ENCODE peak calls at places on chromosomes 7 and 10, in four cellular contexts. D is A549, Y is HepG2, T is K562. W is an unnamed sample.

GRCh38 chr10:102453502-102453901 is 2.2 kb upstream of the C10orf95 start:
- DNase-seq in D (no peak), T (no peak), Y (no peak), W (no peak)

GRCh38 chr7:130369110-130369711 is 11.1 kb upstream of the CPA1 start:
- DNase-seq in D (peak), T (no peak), Y (peak), W (no peak)

GRCh38 chr10:132459252-132460028 is 62.4 kb downstream of the PWWP2B start:
- DNase-seq in D (no peak), Y (peak), T (no peak), W (peak)

GRCh38 chr7:534959-535358 is 15.3 kb upstream of the PDGFA start:
- DNase-seq in T (no peak), D (no peak), Y (no peak), W (no peak)

GRCh38 chr7:3239291-3239691 is 61.8 kb upstream of the SDK1 start:
- DNase-seq in D (no peak), Y (no peak), T (no peak), W (no peak)

GRCh38 chr10:48659790-48660189 is 24.9 kb upstream of the WDFY4 start:
- DNase-seq in T (no peak), Y (no peak), D (no peak), W (no peak)

GRCh38 chr7:39428221-39428620 is 138.0 kb upstream of the YAE1 start:
- DNase-seq in Y (no peak), D (peak), T (no peak), W (no peak)

GRCh38 chr10:32985781-32986350 is 27.8 kb upstream of the ITGB1 start:
- DNase-seq in T (no peak), D (peak), Y (peak), W (no peak)

GRCh38 chr10:124612611-124613498 is 131.3 kb downstream of the FAM53B start:
- DNase-seq in D (peak), Y (peak), T (peak), W (peak)

GRCh38 chr10:88534072-88534665 is 48.9 kb downstream of the RNLS start:
- DNase-seq in T (no peak), Y (no peak), D (no peak), W (no peak)

GRCh38 chr7:44970521-44971051 is 8.2 kb downstream of the MYO1G start:
- DNase-seq in Y (no peak), T (no peak), D (no peak), W (no peak)

GRCh38 chr7:69412331-69413146 is 185.7 kb upstream of the AUTS2 start:
- DNase-seq in D (peak), Y (peak), T (no peak), W (no peak)

GRCh38 chr10:114565066-114565465 is 93.0 kb downstream of the ABLIM1 start:
- DNase-seq in T (no peak), D (no peak), Y (no peak), W (no peak)

GRCh38 chr7:50709151-50709550 is 73.5 kb downstream of the GRB10 start:
- DNase-seq in Y (no peak), D (no peak), T (no peak), W (no peak)

GRCh38 chr7:86667732-86668131 is 24.0 kb downstream of the GRM3 start:
- DNase-seq in T (no peak), D (no peak), Y (no peak), W (peak)

GRCh38 chr7:101201695-101202602 is 1.1 kb upstream of the MOGAT3 start:
- DNase-seq in D (no peak), Y (peak), T (no peak), W (peak)

GRCh38 chr10:62083413-62083794 is 181.9 kb downstream of the ARID5B start:
- DNase-seq in Y (no peak), D (no peak), T (no peak), W (no peak)

GRCh38 chr10:132842397-132842796 is 56.5 kb upstream of the NKX6-2 start:
- DNase-seq in D (no peak), Y (no peak), T (no peak), W (no peak)

GRCh38 chr10:122116331-122116730 is 127.4 kb downstream of the TACC2 start:
- DNase-seq in Y (peak), T (no peak), D (peak), W (no peak)

GRCh38 chr10:48507933-48508830 is 96.7 kb downstream of the ARHGAP22 start:
- DNase-seq in D (no peak), T (no peak), Y (no peak), W (no peak)

GRCh38 chr10:2120781-2121180 is 383.5 kb upstream of the ADARB2 start:
- DNase-seq in D (no peak), Y (no peak), T (no peak), W (no peak)

GRCh38 chr7:21850531-21851285 is 95.0 kb downstream of the CDCA7L start:
- DNase-seq in D (no peak), Y (no peak), T (no peak), W (no peak)

GRCh38 chr7:1694551-1694950 is 24.5 kb downstream of the ELFN1 start:
- DNase-seq in D (no peak), Y (no peak), T (no peak), W (no peak)

GRCh38 chr10:73433538-73433867 is at the start of gene MSS51:
- DNase-seq in T (no peak), Y (no peak), D (no peak), W (no peak)

GRCh38 chr7:73645643-73646182 is 21.4 kb upstream of the MLXIPL start:
- DNase-seq in D (no peak), T (no peak), Y (no peak), W (no peak)

GRCh38 chr10:43203491-43204393 is 63.1 kb downstream of the RASGEF1A start:
- DNase-seq in D (peak), Y (no peak), T (peak), W (peak)

DNA sequence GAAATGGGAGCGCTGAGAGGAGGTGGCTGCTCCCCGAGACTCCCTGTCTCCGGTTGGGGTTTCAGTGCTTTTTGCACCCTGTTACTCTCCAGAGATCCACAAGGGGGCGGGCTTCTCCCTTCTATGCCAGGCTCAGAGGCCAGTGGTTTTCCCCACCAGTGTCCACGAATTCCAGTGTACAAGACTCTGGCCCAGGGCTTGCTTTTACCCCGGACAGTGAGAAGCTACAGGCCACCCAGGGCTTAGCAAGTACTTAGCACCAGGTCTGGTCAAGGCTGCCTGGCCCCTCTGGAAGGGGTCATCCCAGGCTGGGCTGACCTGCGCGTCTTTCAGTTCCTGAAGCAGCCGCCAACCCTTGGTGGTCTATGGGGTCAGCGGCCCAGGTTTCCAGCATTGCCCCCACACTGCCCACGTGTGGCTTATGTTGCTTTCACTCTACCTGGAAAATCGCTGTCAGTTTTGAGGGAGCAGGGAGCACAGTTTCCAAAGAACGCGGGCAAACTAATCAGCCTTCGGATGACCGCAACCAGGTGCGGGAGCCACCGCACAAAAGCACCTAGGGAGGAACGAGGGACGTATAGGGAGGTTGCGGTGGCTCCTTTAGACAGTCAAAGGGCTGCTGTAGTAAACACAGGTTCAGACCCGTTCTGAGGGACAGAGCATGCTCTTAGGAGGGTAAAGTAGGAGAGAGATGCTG is 6.8 kb downstream of the CYP26A1 start:
- DNase-seq in T (peak), D (peak), Y (peak), W (peak)
- TF ChIP-seq NR3C1 in T (no peak), D (no peak), Y (no peak), W (no peak)

DNA sequence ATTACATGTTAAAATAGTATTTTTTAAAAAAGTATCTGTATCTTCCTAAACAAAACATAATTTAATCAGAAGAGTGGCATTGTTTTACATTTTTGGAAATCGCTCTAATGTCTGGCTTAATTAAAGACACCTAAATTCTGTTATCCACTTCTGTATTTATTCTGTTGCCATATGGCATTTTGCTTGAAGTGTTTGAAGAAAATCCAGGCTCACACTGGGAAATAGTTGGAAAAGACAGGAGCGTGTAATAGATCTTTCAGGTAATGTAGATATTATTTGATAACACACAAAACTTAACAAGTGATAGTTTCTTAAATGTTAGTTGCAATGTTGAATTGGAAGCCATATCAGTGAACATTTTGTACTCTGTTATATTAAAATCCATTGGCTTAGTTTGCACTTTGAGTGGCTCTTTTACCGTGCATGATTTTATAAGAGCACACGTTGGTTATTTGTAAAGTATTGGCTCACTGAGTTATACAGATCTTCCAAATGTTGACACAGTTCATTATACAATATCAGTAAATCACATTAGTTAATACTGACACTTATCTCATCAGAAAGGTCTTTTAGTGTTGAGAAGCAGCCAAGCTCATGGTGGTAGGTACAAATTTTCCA is 128.4 kb upstream of the NPVF start:
- DNase-seq in Y (no peak), T (no peak), D (no peak), W (no peak)
- TF ChIP-seq NR3C1 in Y (no peak), T (no peak), D (no peak), W (no peak)

DNA sequence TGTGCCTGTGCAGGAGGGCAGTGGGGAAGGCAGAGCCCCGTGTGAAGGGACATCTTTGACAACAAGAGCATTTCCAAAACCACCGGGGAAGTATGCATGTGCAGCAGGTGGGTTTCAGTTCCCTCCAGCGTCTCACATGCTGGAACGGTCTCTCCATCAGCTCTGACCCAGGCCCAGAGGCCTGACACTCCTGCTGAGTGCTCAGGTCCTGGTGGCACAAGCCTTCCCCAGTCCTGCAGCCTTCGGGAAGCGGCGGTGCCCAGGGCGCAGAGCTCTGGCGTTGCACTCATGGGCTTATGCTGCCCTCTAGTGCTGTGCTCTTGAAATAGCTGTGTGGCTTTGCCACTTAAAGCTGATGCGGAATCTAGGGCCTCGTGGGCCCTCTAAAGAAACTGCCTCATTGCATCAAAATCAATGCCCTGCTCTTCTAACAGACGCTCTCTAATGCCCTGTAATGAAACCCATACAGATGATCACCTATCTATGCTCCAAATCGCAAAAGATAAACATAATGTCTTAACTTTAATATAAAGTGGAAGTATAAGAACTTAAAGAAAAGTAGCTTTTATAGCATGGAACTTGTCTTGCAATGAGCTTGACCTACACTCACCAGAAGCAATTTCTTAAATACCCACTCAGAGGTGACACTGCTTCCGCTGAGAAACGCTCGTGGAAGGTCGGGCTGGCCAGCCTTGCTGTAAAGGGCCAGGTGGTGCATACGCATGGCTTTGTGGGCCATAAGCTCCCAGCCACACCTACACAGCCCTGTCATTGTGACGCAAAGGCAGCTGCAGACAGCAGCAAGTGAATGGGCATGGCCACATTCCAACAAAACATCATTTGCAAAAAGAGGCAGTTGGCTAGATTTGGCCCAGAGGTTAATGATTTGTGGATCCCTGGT is 38.6 kb downstream of the CLRN3 start:
- DNase-seq in D (peak), Y (peak), T (peak), W (peak)
- TF ChIP-seq NR3C1 in D (no peak), Y (no peak), T (no peak), W (no peak)

GRCh38 chr7:72336887-72337821 is 75.0 kb downstream of the CALN1 start:
- DNase-seq in Y (no peak), T (no peak), D (no peak), W (peak)
- TF ChIP-seq NR3C1 in Y (no peak), T (no peak), D (no peak), W (no peak)

GRCh38 chr7:26466007-26466406 is 174.3 kb downstream of the SNX10 start:
- DNase-seq in T (no peak), D (no peak), Y (no peak), W (no peak)

GRCh38 chr7:26467104-26467503 is 175.4 kb downstream of the SNX10 start:
- DNase-seq in D (no peak), Y (no peak), T (no peak), W (no peak)

GRCh38 chr7:26471676-26472075 is 180.0 kb downstream of the SNX10 start:
- DNase-seq in D (no peak), T (no peak), Y (no peak), W (no peak)

GRCh38 chr7:26468625-26469024 is 177.0 kb downstream of the SNX10 start:
- DNase-seq in T (no peak), D (no peak), Y (no peak), W (no peak)

GRCh38 chr7:26469188-26469587 is 177.5 kb downstream of the SNX10 start:
- DNase-seq in Y (no peak), T (no peak), D (no peak), W (no peak)
- TF ChIP-seq NR3C1 in Y (no peak), T (no peak), D (no peak), W (no peak)

W was measured in WTC11.